ENCODE peak calls at places on chromosomes 16 and 17, in nine cellular contexts. T, S, L, B, R, G, W, U and X are unnamed samples.

GRCh38 chr16:27174798-27175197 is 28.5 kb upstream of the KDM8 start:
- DNase-seq in T (no peak), R (peak), G (no peak), U (no peak), B (no peak), W (no peak), S (no peak), L (no peak), X (peak)

GRCh38 chr16:72834499-72834898 is 213.4 kb downstream of the ZFHX3 start:
- DNase-seq in S (no peak), L (no peak), G (no peak), B (no peak), R (no peak), T (no peak), W (no peak), U (no peak), X (no peak)

GRCh38 chr16:54931757-54932660 is 1.3 kb downstream of the IRX5 start:
- DNase-seq in T (peak), G (no peak), L (no peak), U (no peak), R (peak), S (peak), W (no peak), B (peak), X (no peak)

GRCh38 chr17:63274156-63274555 is 171.9 kb downstream of the CYB561 start:
- DNase-seq in G (peak), U (no peak), W (no peak), S (no peak), T (no peak), B (no peak), L (no peak), R (no peak), X (no peak)

GRCh38 chr16:14111713-14112538 is 40.8 kb downstream of the MRTFB start:
- DNase-seq in G (peak), W (no peak), U (no peak), R (peak), B (no peak), L (no peak), S (peak), T (no peak), X (no peak)

GRCh38 chr17:55722742-55723487 is at the start of gene TMEM100:
- DNase-seq in L (no peak), R (no peak), S (peak), T (no peak), B (no peak), G (no peak), W (no peak), U (no peak), X (no peak)

GRCh38 chr17:72602517-72603345 is 481.9 kb downstream of the SOX9 start:
- DNase-seq in S (no peak), U (no peak), W (no peak), R (peak), T (no peak), B (no peak), L (no peak), G (no peak), X (peak)

GRCh38 chr17:70095455-70095854 is 20.4 kb downstream of the KCNJ16 start:
- DNase-seq in B (no peak), S (no peak), G (no peak), U (no peak), L (no peak), T (no peak), W (no peak), R (no peak), X (no peak)

GRCh38 chr17:17792551-17793377 is 44.0 kb downstream of the SREBF1 start:
- DNase-seq in B (peak), G (peak), R (no peak), U (no peak), W (no peak), L (no peak), S (peak), T (no peak), X (no peak)

GRCh38 chr17:68314916-68315535 is 23.7 kb downstream of the ARSG start:
- DNase-seq in T (no peak), R (no peak), U (no peak), W (no peak), L (no peak), S (no peak), G (no peak), B (no peak), X (no peak)

GRCh38 chr17:68324114-68324513 is 32.8 kb downstream of the ARSG start:
- DNase-seq in L (no peak), S (no peak), G (no peak), T (no peak), B (no peak), W (no peak), U (no peak), R (no peak), X (no peak)

GRCh38 chr17:67221062-67221998 is 23.7 kb downstream of the HELZ start:
- DNase-seq in G (peak), L (no peak), U (no peak), R (peak), B (peak), W (no peak), T (peak), S (no peak), X (peak)

GRCh38 chr17:45346255-45347015 is 29.6 kb upstream of the MAP3K14 start:
- DNase-seq in R (no peak), T (no peak), W (no peak), G (no peak), S (peak), U (no peak), B (no peak), L (no peak), X (peak)

GRCh38 chr17:35981908-35982330 is 622 bp upstream of the CCL16 start:
- DNase-seq in G (no peak), S (no peak), L (no peak), R (no peak), W (no peak), B (no peak), U (no peak), T (no peak), X (peak)

GRCh38 chr16:48365030-48365600 is 20.1 kb downstream of the SIAH1 start:
- DNase-seq in T (no peak), G (no peak), R (peak), W (no peak), S (no peak), U (no peak), L (no peak), B (no peak), X (no peak)

GRCh38 chr16:89366561-89367537 is 123.5 kb downstream of the ANKRD11 start:
- DNase-seq in U (no peak), W (no peak), S (no peak), L (no peak), G (no peak), R (peak), T (no peak), B (no peak), X (no peak)

GRCh38 chr17:82356845-82357355 is 2.1 kb upstream of the TEX19 start:
- DNase-seq in B (no peak), S (no peak), U (no peak), W (no peak), G (no peak), L (no peak), T (no peak), R (no peak), X (peak)

GRCh38 chr16:84585886-84586285 is 32.0 kb downstream of the COTL1 start:
- DNase-seq in T (peak), W (peak), G (no peak), S (no peak), B (peak), L (no peak), U (no peak), R (peak), X (peak)

GRCh38 chr16:58393138-58393504 is 850 bp downstream of the GINS3 start:
- DNase-seq in W (no peak), R (no peak), T (no peak), G (no peak), S (no peak), U (no peak), L (no peak), B (peak), X (peak)

GRCh38 chr17:9244066-9245052 is 223.0 kb downstream of the NTN1 start:
- DNase-seq in G (no peak), U (no peak), R (no peak), B (no peak), S (peak), T (no peak), W (no peak), L (no peak), X (no peak)
- TF ChIP-seq CTCF in G (no peak), U (no peak), R (no peak), B (no peak), S (no peak), T (no peak), W (no peak), L (no peak), X (no peak)

GRCh38 chr16:53745753-53746258 is 41.9 kb downstream of the FTO start:
- DNase-seq in U (no peak), R (peak), T (no peak), G (no peak), B (no peak), L (no peak), S (no peak), W (no peak), X (no peak)
- TF ChIP-seq CTCF in U (no peak), R (peak), T (no peak), G (no peak), B (no peak), L (peak), S (no peak), W (no peak), X (no peak)

DNA sequence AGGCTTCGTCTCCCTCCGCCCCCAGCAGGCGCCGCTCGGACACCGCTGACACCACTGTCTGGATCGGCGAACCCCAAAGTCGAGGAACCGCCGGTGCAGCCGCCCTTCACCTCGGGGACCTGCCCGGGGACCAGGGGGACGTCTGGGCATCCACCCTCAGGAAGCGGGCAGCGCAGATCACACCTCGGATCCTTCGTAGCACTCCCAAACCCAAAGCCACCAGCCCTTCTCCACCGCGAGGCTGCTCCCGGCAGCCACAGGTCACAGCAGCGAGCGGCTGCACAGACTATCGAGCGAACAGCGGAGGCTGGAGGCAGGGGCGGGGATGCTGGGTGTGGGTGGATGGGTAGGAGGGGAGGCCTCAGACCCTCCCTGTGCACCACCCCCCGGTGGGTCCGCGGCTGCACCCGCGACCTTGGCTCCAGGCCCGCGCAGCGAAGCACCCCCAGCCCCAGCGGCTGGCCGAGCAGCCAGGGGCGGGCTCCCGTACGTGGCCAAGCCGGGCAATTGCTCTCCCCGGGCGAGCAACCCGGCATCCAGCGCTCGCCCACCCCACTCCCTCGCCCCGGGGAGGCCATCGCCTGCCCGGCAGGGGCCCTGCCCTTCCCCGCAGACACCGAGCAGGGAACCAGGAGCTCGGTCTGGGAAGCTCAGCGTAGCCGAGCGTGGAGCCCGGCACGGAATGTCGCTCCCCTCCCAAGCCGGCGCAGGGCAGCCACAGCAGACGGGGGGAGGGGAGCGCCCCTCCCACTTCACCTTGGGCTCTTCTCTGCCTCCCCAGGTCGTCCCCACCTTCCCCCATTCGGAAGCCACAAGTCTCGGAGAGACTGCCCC is 1.0 kb downstream of the SDK2 start:
- DNase-seq in B (peak), T (peak), R (peak), W (no peak), L (no peak), U (no peak), G (peak), S (no peak), X (no peak)
- TF ChIP-seq CTCF in B (no peak), T (no peak), R (peak), W (no peak), L (peak), U (peak), G (no peak), S (no peak), X (peak)

GRCh38 chr17:30599424-30600061 is 122.3 kb downstream of the GOSR1 start:
- DNase-seq in B (no peak), R (no peak), G (no peak), S (no peak), T (peak), U (no peak), W (no peak), L (no peak), X (no peak)

GRCh38 chr17:30600062-30600829 is 123.0 kb downstream of the GOSR1 start:
- DNase-seq in S (peak), T (peak), W (peak), L (peak), U (peak), B (peak), R (peak), G (peak), X (peak)

GRCh38 chr17:30600830-30601494 is 123.8 kb downstream of the GOSR1 start:
- DNase-seq in S (peak), U (no peak), B (peak), G (no peak), L (no peak), R (peak), T (peak), W (peak), X (peak)

GRCh38 chr17:30605523-30605922 is 128.3 kb downstream of the GOSR1 start:
- DNase-seq in L (no peak), G (no peak), B (no peak), W (no peak), U (no peak), R (no peak), S (no peak), T (no peak), X (no peak)

GRCh38 chr17:30605027-30605426 is 127.8 kb downstream of the GOSR1 start:
- DNase-seq in B (no peak), W (no peak), S (no peak), T (no peak), L (no peak), R (no peak), U (no peak), G (no peak), X (no peak)
- TF ChIP-seq CTCF in B (no peak), W (no peak), S (no peak), T (no peak), L (no peak), R (no peak), U (no peak), G (no peak), X (no peak)

GRCh38 chr16:67841198-67841815 is 813 bp upstream of the THAP11 start:
- DNase-seq in W (no peak), S (no peak), R (no peak), G (no peak), U (no peak), B (no peak), L (no peak), T (no peak), X (no peak)

GRCh38 chr16:67844441-67844840 is 2.3 kb upstream of the NUTF2 start:
- DNase-seq in W (no peak), B (no peak), S (no peak), U (no peak), G (no peak), R (peak), L (no peak), T (no peak), X (no peak)

GRCh38 chr16:67843343-67843765 is 1.2 kb downstream of the THAP11 start:
- DNase-seq in G (no peak), W (no peak), U (no peak), T (peak), B (no peak), L (no peak), R (no peak), S (no peak), X (no peak)

GRCh38 chr16:67841816-67842508 is at the start of gene THAP11:
- DNase-seq in L (peak), B (peak), G (peak), S (peak), W (peak), T (peak), U (peak), R (peak), X (peak)

GRCh38 chr16:67842509-67843342 is 606 bp downstream of the THAP11 start:
- DNase-seq in L (peak), T (peak), B (peak), G (peak), S (peak), W (peak), R (peak), U (no peak), X (peak)
- TF ChIP-seq CTCF in L (no peak), T (no peak), B (peak), G (no peak), S (no peak), W (peak), R (peak), U (peak), X (peak)

GRCh38 chr17:61349350-61349749 is 50.3 kb upstream of the TBX2 start:
- DNase-seq in W (no peak), G (no peak), L (no peak), B (no peak), R (no peak), U (no peak), T (no peak), S (no peak), X (no peak)
- TF ChIP-seq CTCF in W (peak), G (no peak), L (no peak), B (no peak), R (no peak), U (peak), T (no peak), S (no peak), X (peak)

DNA sequence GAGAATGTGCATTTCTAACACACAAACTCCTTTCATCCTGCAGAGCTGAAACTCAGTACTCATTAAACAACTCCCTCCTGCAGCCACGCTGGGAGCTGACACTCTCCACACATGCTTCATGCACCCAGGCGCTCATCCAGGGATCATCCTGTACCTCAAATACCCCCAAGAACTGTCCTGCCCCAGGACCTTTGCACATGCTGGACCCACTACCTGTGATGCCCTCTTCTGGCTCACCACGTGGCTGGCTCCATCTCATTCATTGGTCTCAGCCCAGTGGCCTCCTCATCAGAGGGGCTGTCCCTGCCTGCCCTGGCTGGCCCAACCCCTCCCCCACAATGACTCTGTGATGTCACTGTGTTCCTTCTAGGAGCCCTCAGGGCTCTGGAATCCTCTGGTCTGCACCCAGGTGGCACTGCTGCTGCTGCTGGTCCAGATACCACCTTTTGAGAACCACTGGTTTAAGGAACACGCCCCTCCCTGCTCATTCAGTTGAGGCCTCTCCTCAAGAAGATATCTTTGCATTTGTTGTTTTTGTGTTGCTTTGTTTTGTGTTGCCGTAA is 160.9 kb upstream of the FOXF1 start:
- DNase-seq in T (no peak), R (no peak), W (no peak), G (no peak), L (no peak), U (no peak), B (no peak), S (no peak), X (no peak)
- TF ChIP-seq CTCF in T (no peak), R (no peak), W (no peak), G (no peak), L (no peak), U (no peak), B (no peak), S (no peak), X (no peak)